ENCODE peak calls at places on chromosomes 7 and 10, in nine cellular contexts. S is nephron progenitor cell; C is cardiac muscle cell; Y is neural crest cell; H is adrenal gland; G is SW480; K is HTR-8/SVneo; R is left lung; D is activated naive CD8-positive, alpha-beta T cell treated with anti-CD3 and anti-CD28 coated beads, Interleukin-2, amount 50 U/mL, for 24 hours. O is an unnamed sample.

GRCh38 chr10:126905776-126906703 is 812 bp downstream of the DOCK1 start:
- DNase-seq in S (peak), R (no peak), Y (peak), C (peak), H (peak), D (no peak), K (no peak), G (no peak), O (peak)

GRCh38 chr7:100087055-100087750 is 1.6 kb upstream of the COPS6 start:
- DNase-seq in S (no peak), R (no peak), G (peak), H (no peak), Y (no peak), C (peak), K (peak), D (no peak), O (no peak)

GRCh38 chr7:44432381-44432977 is 58.0 kb downstream of the NUDCD3 start:
- DNase-seq in Y (no peak), H (no peak), R (no peak), K (no peak), C (no peak), G (no peak), S (no peak), D (no peak), O (no peak)

GRCh38 chr7:94436018-94436604 is 41.4 kb downstream of the COL1A2 start:
- DNase-seq in K (peak), D (peak), S (peak), Y (peak), H (peak), R (no peak), C (peak), G (peak), O (peak)

GRCh38 chr7:90298145-90299038 is 22.7 kb downstream of the FAM237B start:
- DNase-seq in C (peak), H (peak), Y (no peak), K (peak), R (no peak), D (no peak), S (no peak), G (peak), O (peak)

GRCh38 chr10:44975487-44976331 is 2.9 kb downstream of the DEPP1 start:
- DNase-seq in S (no peak), H (no peak), K (peak), C (peak), Y (no peak), R (peak), D (peak), G (peak), O (peak)

GRCh38 chr10:47024399-47025252 is 113.4 kb downstream of the PTPN20 start:
- DNase-seq in C (peak), S (peak), Y (peak), G (peak), K (peak), H (peak), D (peak), R (peak), O (peak)

GRCh38 chr7:134089446-134089845 is 37.7 kb upstream of the LRGUK start:
- DNase-seq in D (no peak), H (no peak), Y (no peak), K (no peak), C (no peak), G (no peak), R (no peak), S (no peak), O (no peak)

GRCh38 chr7:133703547-133703946 is 423.6 kb upstream of the LRGUK start:
- DNase-seq in K (peak), H (no peak), G (no peak), D (no peak), Y (no peak), C (peak), R (no peak), S (no peak), O (no peak)

GRCh38 chr10:103445767-103446567 is 6.2 kb downstream of the CALHM2 start:
- DNase-seq in C (peak), S (no peak), H (peak), D (no peak), G (no peak), R (no peak), K (no peak), Y (no peak), O (no peak)

GRCh38 chr10:13890233-13890616 is 303.5 kb downstream of the PRPF18 start:
- DNase-seq in C (no peak), R (no peak), K (no peak), S (no peak), H (no peak), G (no peak), Y (no peak), D (no peak), O (no peak)

GRCh38 chr7:114979388-114979787 is 57.5 kb downstream of the MDFIC start:
- DNase-seq in C (peak), Y (no peak), H (peak), S (no peak), D (no peak), K (no peak), R (peak), G (no peak), O (no peak)

GRCh38 chr7:73504920-73505319 is 17.2 kb downstream of the BAZ1B start:
- DNase-seq in C (no peak), D (no peak), R (no peak), Y (no peak), H (no peak), G (no peak), S (no peak), K (no peak), O (no peak)